ENCODE peak calls at places on chromosomes 5 and 9, in eight cellular contexts. One of them, this sample, is unnamed.

GRCh38 chr5:125700380-125700856 is 722.8 kb upstream of the GRAMD2B start:
- DNase-seq in HCT116: no peak
- DNase-seq in prostate gland: no peak
- DNase-seq in transverse colon: peak
- DNase-seq in uterus: no peak
- DNase-seq in endothelial cell of umbilical vein: peak
- DNase-seq in breast epithelium: no peak
- DNase-seq in ovary: no peak
- DNase-seq in this sample: no peak

GRCh38 chr5:51983161-51983560 is 599.9 kb downstream of the ISL1 start:
- DNase-seq in HCT116: no peak
- DNase-seq in prostate gland: no peak
- DNase-seq in transverse colon: no peak
- DNase-seq in uterus: no peak
- DNase-seq in endothelial cell of umbilical vein: no peak
- DNase-seq in breast epithelium: no peak
- DNase-seq in ovary: no peak
- DNase-seq in this sample: no peak

GRCh38 chr9:130689937-130690700 is 3.5 kb upstream of the EXOSC2 start:
- DNase-seq in HCT116: peak
- DNase-seq in prostate gland: peak
- DNase-seq in transverse colon: peak
- DNase-seq in uterus: peak
- DNase-seq in endothelial cell of umbilical vein: peak
- DNase-seq in breast epithelium: peak
- DNase-seq in ovary: peak
- DNase-seq in this sample: peak

GRCh38 chr5:153629027-153629426 is 138.6 kb downstream of the GRIA1 start:
- DNase-seq in HCT116: peak
- DNase-seq in prostate gland: no peak
- DNase-seq in transverse colon: no peak
- DNase-seq in uterus: no peak
- DNase-seq in endothelial cell of umbilical vein: peak
- DNase-seq in breast epithelium: no peak
- DNase-seq in ovary: peak
- DNase-seq in this sample: no peak

GRCh38 chr9:17229945-17230560 is 95.2 kb downstream of the CNTLN start:
- DNase-seq in HCT116: no peak
- DNase-seq in prostate gland: no peak
- DNase-seq in transverse colon: no peak
- DNase-seq in uterus: no peak
- DNase-seq in endothelial cell of umbilical vein: no peak
- DNase-seq in breast epithelium: no peak
- DNase-seq in ovary: no peak
- DNase-seq in this sample: no peak

GRCh38 chr9:104256031-104256709 is 162.1 kb downstream of the SMC2 start:
- DNase-seq in HCT116: no peak
- DNase-seq in prostate gland: no peak
- DNase-seq in transverse colon: no peak
- DNase-seq in uterus: no peak
- DNase-seq in endothelial cell of umbilical vein: no peak
- DNase-seq in breast epithelium: no peak
- DNase-seq in ovary: no peak
- DNase-seq in this sample: no peak

GRCh38 chr5:80119337-80119736 is 84.2 kb downstream of the THBS4 start:
- DNase-seq in HCT116: no peak
- DNase-seq in prostate gland: no peak
- DNase-seq in transverse colon: no peak
- DNase-seq in uterus: no peak
- DNase-seq in endothelial cell of umbilical vein: no peak
- DNase-seq in breast epithelium: no peak
- DNase-seq in ovary: no peak
- DNase-seq in this sample: no peak

GRCh38 chr9:5357431-5358105 is 17.9 kb upstream of the RLN1 start:
- DNase-seq in HCT116: no peak
- DNase-seq in prostate gland: no peak
- DNase-seq in transverse colon: no peak
- DNase-seq in uterus: no peak
- DNase-seq in endothelial cell of umbilical vein: no peak
- DNase-seq in breast epithelium: no peak
- DNase-seq in ovary: no peak
- DNase-seq in this sample: no peak

GRCh38 chr9:128081052-128081451 is 13.0 kb downstream of the SLC25A25 start:
- DNase-seq in HCT116: no peak
- DNase-seq in prostate gland: no peak
- DNase-seq in transverse colon: no peak
- DNase-seq in uterus: peak
- DNase-seq in endothelial cell of umbilical vein: peak
- DNase-seq in breast epithelium: no peak
- DNase-seq in ovary: peak
- DNase-seq in this sample: no peak

GRCh38 chr9:93807166-93808013 is 147.8 kb downstream of the BARX1 start:
- DNase-seq in HCT116: no peak
- DNase-seq in prostate gland: no peak
- DNase-seq in transverse colon: no peak
- DNase-seq in uterus: no peak
- DNase-seq in endothelial cell of umbilical vein: no peak
- DNase-seq in breast epithelium: no peak
- DNase-seq in ovary: no peak
- DNase-seq in this sample: peak

GRCh38 chr9:115115924-115116323 is 2.0 kb downstream of the TNC start:
- DNase-seq in HCT116: peak
- DNase-seq in prostate gland: no peak
- DNase-seq in transverse colon: no peak
- DNase-seq in uterus: no peak
- DNase-seq in endothelial cell of umbilical vein: no peak
- DNase-seq in breast epithelium: no peak
- DNase-seq in ovary: no peak
- DNase-seq in this sample: no peak

GRCh38 chr5:168612996-168613395 is 33.8 kb upstream of the PANK3 start:
- DNase-seq in HCT116: no peak
- DNase-seq in prostate gland: no peak
- DNase-seq in transverse colon: no peak
- DNase-seq in uterus: no peak
- DNase-seq in endothelial cell of umbilical vein: no peak
- DNase-seq in breast epithelium: no peak
- DNase-seq in ovary: no peak
- DNase-seq in this sample: no peak

GRCh38 chr5:148924817-148925216 is 98.4 kb downstream of the ADRB2 start:
- DNase-seq in HCT116: no peak
- DNase-seq in prostate gland: no peak
- DNase-seq in transverse colon: peak
- DNase-seq in uterus: no peak
- DNase-seq in endothelial cell of umbilical vein: peak
- DNase-seq in breast epithelium: no peak
- DNase-seq in ovary: no peak
- DNase-seq in this sample: peak

GRCh38 chr9:97710356-97711222 is 13.4 kb upstream of the XPA start:
- DNase-seq in HCT116: peak
- DNase-seq in prostate gland: peak
- DNase-seq in transverse colon: peak
- DNase-seq in uterus: peak
- DNase-seq in endothelial cell of umbilical vein: peak
- DNase-seq in breast epithelium: no peak
- DNase-seq in ovary: no peak
- DNase-seq in this sample: no peak

GRCh38 chr9:4833781-4834560 is 41.2 kb downstream of the RCL1 start:
- DNase-seq in HCT116: no peak
- DNase-seq in prostate gland: no peak
- DNase-seq in transverse colon: no peak
- DNase-seq in uterus: no peak
- DNase-seq in endothelial cell of umbilical vein: peak
- DNase-seq in breast epithelium: no peak
- DNase-seq in ovary: no peak
- DNase-seq in this sample: no peak

GRCh38 chr5:120999550-120999949 is 535.5 kb downstream of the PRR16 start:
- DNase-seq in HCT116: no peak
- DNase-seq in prostate gland: no peak
- DNase-seq in transverse colon: no peak
- DNase-seq in uterus: no peak
- DNase-seq in endothelial cell of umbilical vein: no peak
- DNase-seq in breast epithelium: no peak
- DNase-seq in ovary: no peak
- DNase-seq in this sample: no peak

GRCh38 chr9:4721736-4722135 is 19.3 kb downstream of the AK3 start:
- DNase-seq in HCT116: no peak
- DNase-seq in prostate gland: no peak
- DNase-seq in transverse colon: no peak
- DNase-seq in uterus: no peak
- DNase-seq in endothelial cell of umbilical vein: no peak
- DNase-seq in breast epithelium: no peak
- DNase-seq in ovary: no peak
- DNase-seq in this sample: no peak

GRCh38 chr9:132074736-132075135 is 4.9 kb downstream of the MED27 start:
- DNase-seq in HCT116: no peak
- DNase-seq in prostate gland: no peak
- DNase-seq in transverse colon: no peak
- DNase-seq in uterus: no peak
- DNase-seq in endothelial cell of umbilical vein: peak
- DNase-seq in breast epithelium: no peak
- DNase-seq in ovary: no peak
- DNase-seq in this sample: no peak

GRCh38 chr5:149936044-149936699 is 8.4 kb downstream of the PDE6A start:
- DNase-seq in HCT116: no peak
- DNase-seq in prostate gland: no peak
- DNase-seq in transverse colon: no peak
- DNase-seq in uterus: no peak
- DNase-seq in endothelial cell of umbilical vein: no peak
- DNase-seq in breast epithelium: no peak
- DNase-seq in ovary: no peak
- DNase-seq in this sample: no peak

DNA sequence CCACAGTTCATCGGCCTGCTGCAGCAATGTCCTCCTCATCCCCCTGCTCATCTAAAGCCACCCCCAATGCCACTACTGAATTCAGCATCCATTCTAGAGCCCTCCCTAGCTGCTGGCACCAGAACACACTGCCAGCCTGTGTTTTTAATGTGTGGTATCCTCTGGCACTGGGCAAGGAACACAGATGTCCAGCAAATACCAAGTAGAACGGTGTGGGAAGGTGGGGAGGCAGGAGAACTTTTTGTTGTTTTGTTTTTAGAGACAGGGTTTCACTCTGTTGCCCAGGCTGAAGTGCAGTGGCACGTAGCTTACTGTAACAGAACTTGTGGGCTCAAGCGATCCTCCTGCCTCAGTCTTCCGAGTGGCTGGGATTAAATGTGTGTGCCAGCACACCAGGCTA is 4.7 kb downstream of the HDHD3 start:
- DNase-seq in HCT116: no peak
- DNase-seq in prostate gland: no peak
- DNase-seq in transverse colon: no peak
- DNase-seq in uterus: no peak
- DNase-seq in endothelial cell of umbilical vein: no peak
- DNase-seq in breast epithelium: no peak
- DNase-seq in ovary: no peak
- DNase-seq in this sample: no peak
- TF ChIP-seq POLR2A in HCT116: no peak
- TF ChIP-seq POLR2A in prostate gland: no peak
- TF ChIP-seq POLR2A in transverse colon: peak
- TF ChIP-seq POLR2A in uterus: no peak
- TF ChIP-seq POLR2A in endothelial cell of umbilical vein: no peak
- TF ChIP-seq POLR2A in breast epithelium: no peak
- TF ChIP-seq POLR2A in ovary: no peak
- TF ChIP-seq POLR2A in this sample: no peak

GRCh38 chr5:91007251-91007650 is 375.9 kb downstream of the ARRDC3 start:
- DNase-seq in HCT116: no peak
- DNase-seq in prostate gland: no peak
- DNase-seq in transverse colon: no peak
- DNase-seq in uterus: no peak
- DNase-seq in endothelial cell of umbilical vein: no peak
- DNase-seq in breast epithelium: no peak
- DNase-seq in ovary: no peak
- DNase-seq in this sample: no peak

GRCh38 chr5:91007780-91008402 is 375.2 kb downstream of the ARRDC3 start:
- DNase-seq in HCT116: no peak
- DNase-seq in prostate gland: no peak
- DNase-seq in transverse colon: no peak
- DNase-seq in uterus: no peak
- DNase-seq in endothelial cell of umbilical vein: no peak
- DNase-seq in breast epithelium: no peak
- DNase-seq in ovary: no peak
- DNase-seq in this sample: no peak

GRCh38 chr5:91011029-91011428 is 372.1 kb downstream of the ARRDC3 start:
- DNase-seq in HCT116: no peak
- DNase-seq in prostate gland: no peak
- DNase-seq in transverse colon: no peak
- DNase-seq in uterus: no peak
- DNase-seq in endothelial cell of umbilical vein: no peak
- DNase-seq in breast epithelium: no peak
- DNase-seq in ovary: no peak
- DNase-seq in this sample: no peak

GRCh38 chr5:91010090-91010489 is 373.0 kb downstream of the ARRDC3 start:
- DNase-seq in HCT116: no peak
- DNase-seq in prostate gland: no peak
- DNase-seq in transverse colon: no peak
- DNase-seq in uterus: no peak
- DNase-seq in endothelial cell of umbilical vein: no peak
- DNase-seq in breast epithelium: no peak
- DNase-seq in ovary: no peak
- DNase-seq in this sample: no peak

DNA sequence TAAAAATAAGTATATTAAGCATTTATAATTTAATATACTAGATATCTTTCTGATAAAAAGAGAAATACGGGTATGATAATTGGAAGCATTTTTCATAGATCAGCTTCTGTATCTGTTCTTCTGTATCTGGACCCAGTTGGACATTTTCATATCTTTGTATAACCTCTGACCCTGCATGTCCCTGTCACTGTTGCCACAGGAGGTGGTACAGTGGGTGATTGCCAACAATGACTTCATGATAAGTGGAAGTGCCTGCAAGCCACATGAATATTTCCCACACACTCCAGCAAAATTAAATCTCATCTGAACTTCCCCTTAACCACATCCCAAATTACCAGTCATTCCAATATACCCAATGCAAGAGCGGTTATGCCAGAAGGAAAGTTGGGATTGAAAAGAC is 376.4 kb downstream of the ARRDC3 start:
- DNase-seq in HCT116: no peak
- DNase-seq in prostate gland: no peak
- DNase-seq in transverse colon: no peak
- DNase-seq in uterus: no peak
- DNase-seq in endothelial cell of umbilical vein: no peak
- DNase-seq in breast epithelium: no peak
- DNase-seq in ovary: no peak
- DNase-seq in this sample: no peak
- TF ChIP-seq POLR2A in HCT116: no peak
- TF ChIP-seq POLR2A in prostate gland: no peak
- TF ChIP-seq POLR2A in transverse colon: no peak
- TF ChIP-seq POLR2A in uterus: no peak
- TF ChIP-seq POLR2A in endothelial cell of umbilical vein: no peak
- TF ChIP-seq POLR2A in breast epithelium: no peak
- TF ChIP-seq POLR2A in ovary: no peak
- TF ChIP-seq POLR2A in this sample: no peak

GRCh38 chr9:70043689-70044449 is at the start of gene MAMDC2:
- DNase-seq in HCT116: no peak
- DNase-seq in prostate gland: no peak
- DNase-seq in transverse colon: peak
- DNase-seq in uterus: peak
- DNase-seq in endothelial cell of umbilical vein: peak
- DNase-seq in breast epithelium: peak
- DNase-seq in ovary: peak
- DNase-seq in this sample: peak
- TF ChIP-seq POLR2A in HCT116: no peak
- TF ChIP-seq POLR2A in prostate gland: no peak
- TF ChIP-seq POLR2A in transverse colon: peak
- TF ChIP-seq POLR2A in uterus: peak
- TF ChIP-seq POLR2A in endothelial cell of umbilical vein: no peak
- TF ChIP-seq POLR2A in breast epithelium: no peak
- TF ChIP-seq POLR2A in ovary: peak
- TF ChIP-seq POLR2A in this sample: no peak

GRCh38 chr5:141514330-141515111 is 25.6 kb downstream of the PCDHGC5 start:
- DNase-seq in HCT116: no peak
- DNase-seq in prostate gland: peak
- DNase-seq in transverse colon: no peak
- DNase-seq in uterus: no peak
- DNase-seq in endothelial cell of umbilical vein: peak
- DNase-seq in breast epithelium: peak
- DNase-seq in ovary: no peak
- DNase-seq in this sample: no peak
- TF ChIP-seq POLR2A in HCT116: no peak
- TF ChIP-seq POLR2A in prostate gland: no peak
- TF ChIP-seq POLR2A in transverse colon: no peak
- TF ChIP-seq POLR2A in uterus: no peak
- TF ChIP-seq POLR2A in endothelial cell of umbilical vein: no peak
- TF ChIP-seq POLR2A in breast epithelium: no peak
- TF ChIP-seq POLR2A in ovary: no peak
- TF ChIP-seq POLR2A in this sample: no peak

This sample was measured in suprapubic skin.